ENCODE peak calls at places on chromosomes 12 and 14, in six cellular contexts. F is dorsolateral prefrontal cortex, T is PC-3, I is mammary epithelial cell, Q is adrenal gland, U is uterus. M is an unnamed sample.

GRCh38 chr14:99393059-99393655 is 87.5 kb downstream of the SETD3 start:
- DNase-seq in I (peak), Q (no peak), U (no peak), T (peak), F (no peak), M (peak)

GRCh38 chr12:97538705-97539104 is 76.1 kb downstream of the RMST start:
- DNase-seq in F (no peak), T (peak), Q (no peak), U (no peak), I (no peak), M (no peak)

GRCh38 chr14:80047761-80048160 is 163.5 kb downstream of the DIO2 start:
- DNase-seq in Q (no peak), F (no peak), U (no peak), I (no peak), T (no peak), M (no peak)

GRCh38 chr12:122917508-122918227 is 21.7 kb upstream of the VPS37B start:
- DNase-seq in U (no peak), I (peak), F (no peak), Q (peak), T (peak), M (peak)

GRCh38 chr14:37172024-37172869 is at the start of gene SLC25A21:
- DNase-seq in T (peak), I (peak), U (peak), F (peak), Q (peak), M (peak)

GRCh38 chr12:4270670-4271432 is 2.7 kb upstream of the CCND2 start:
- DNase-seq in I (no peak), Q (peak), F (no peak), U (peak), T (no peak), M (peak)

GRCh38 chr12:77324763-77325468 is 259.5 kb upstream of the E2F7 start:
- DNase-seq in I (peak), U (peak), Q (peak), T (peak), F (peak), M (peak)

GRCh38 chr12:50690923-50691322 is 73.0 kb upstream of the ATF1 start:
- DNase-seq in I (no peak), T (no peak), U (no peak), Q (peak), F (peak), M (no peak)

GRCh38 chr12:10909462-10909861 is at the start of gene TAS2R13:
- DNase-seq in Q (no peak), F (no peak), U (no peak), T (no peak), I (no peak), M (no peak)

GRCh38 chr14:98408713-98409112 is 863.3 kb downstream of the BCL11B start:
- DNase-seq in T (no peak), Q (no peak), I (no peak), F (no peak), U (no peak), M (no peak)

GRCh38 chr14:28756896-28757570 is 9.6 kb upstream of the FOXG1 start:
- DNase-seq in Q (no peak), F (no peak), U (no peak), I (peak), T (peak), M (no peak)

GRCh38 chr14:103422981-103423600 is 37.9 kb downstream of the MARK3 start:
- DNase-seq in U (no peak), I (no peak), Q (no peak), T (no peak), F (no peak), M (no peak)

GRCh38 chr14:36976571-36977023 is 195.8 kb downstream of the SLC25A21 start:
- DNase-seq in T (peak), U (no peak), Q (no peak), I (peak), F (no peak), M (no peak)

GRCh38 chr12:116194935-116195431 is 82.5 kb downstream of the MED13L start:
- DNase-seq in F (no peak), Q (no peak), I (no peak), U (no peak), T (no peak), M (peak)

GRCh38 chr14:55845963-55846851 is 266.2 kb downstream of the KTN1 start:
- DNase-seq in I (no peak), F (no peak), T (no peak), Q (no peak), U (no peak), M (no peak)

GRCh38 chr12:132227782-132228417 is 83.6 kb downstream of the NOC4L start:
- DNase-seq in Q (no peak), I (no peak), F (no peak), T (no peak), U (no peak), M (no peak)

GRCh38 chr12:62711626-62712305 is 223.2 kb downstream of the PPM1H start:
- DNase-seq in F (no peak), I (no peak), U (no peak), Q (no peak), T (no peak), M (no peak)

GRCh38 chr14:58584383-58584782 is 53.4 kb upstream of the DACT1 start:
- DNase-seq in I (no peak), T (no peak), U (no peak), F (no peak), Q (no peak), M (no peak)

GRCh38 chr14:48614003-48614402 is 938.6 kb upstream of the MDGA2 start:
- DNase-seq in Q (no peak), F (no peak), U (no peak), I (no peak), T (no peak), M (no peak)

GRCh38 chr12:42716521-42716920 is 127.0 kb upstream of the PRICKLE1 start:
- DNase-seq in Q (peak), T (no peak), F (no peak), U (peak), I (no peak), M (no peak)

GRCh38 chr12:64679487-64679983 is 69.2 kb downstream of the RASSF3 start:
- DNase-seq in T (peak), Q (peak), U (peak), I (peak), F (peak), M (peak)

GRCh38 chr14:32542507-32542906 is 213.4 kb downstream of the AKAP6 start:
- DNase-seq in I (no peak), T (no peak), U (no peak), F (no peak), Q (peak), M (no peak)

GRCh38 chr12:132154941-132155770 is 10.9 kb downstream of the NOC4L start:
- DNase-seq in F (no peak), Q (no peak), U (no peak), T (no peak), I (no peak), M (no peak)

GRCh38 chr12:24012528-24012927 is 63.1 kb upstream of the SOX5 start:
- DNase-seq in Q (no peak), T (peak), U (no peak), F (no peak), I (no peak), M (no peak)

GRCh38 chr12:120235369-120236123 is 30.0 kb downstream of the PXN start:
- DNase-seq in F (no peak), U (no peak), I (no peak), T (no peak), Q (no peak), M (no peak)

GRCh38 chr12:124722871-124723270 is 140.8 kb downstream of the SCARB1 start:
- DNase-seq in I (peak), U (no peak), T (peak), F (no peak), Q (no peak), M (no peak)

GRCh38 chr12:68042212-68042699 is 53.0 kb downstream of the IFNG-AS1 start:
- DNase-seq in I (peak), U (no peak), F (no peak), T (no peak), Q (no peak), M (no peak)

GRCh38 chr12:115191342-115191741 is 507.4 kb upstream of the TBX3 start:
- DNase-seq in Q (no peak), U (no peak), T (no peak), F (no peak), I (no peak), M (no peak)

GRCh38 chr14:24273422-24273998 is 2.1 kb upstream of the RABGGTA start:
- DNase-seq in F (no peak), U (no peak), Q (no peak), I (peak), T (peak), M (no peak)

GRCh38 chr14:102280376-102280962 is 24.5 kb downstream of the MOK start:
- DNase-seq in F (no peak), I (peak), T (peak), Q (no peak), U (no peak), M (no peak)

GRCh38 chr12:107537464-107538119 is 148.0 kb upstream of the PWP1 start:
- DNase-seq in Q (no peak), T (no peak), U (no peak), F (no peak), I (no peak), M (no peak)

GRCh38 chr12:88644946-88645702 is 64.9 kb upstream of the KITLG start:
- DNase-seq in T (no peak), F (no peak), U (no peak), I (no peak), Q (no peak), M (no peak)

GRCh38 chr12:94074970-94075695 is 73.2 kb upstream of the PLXNC1 start:
- DNase-seq in T (peak), F (no peak), I (peak), Q (peak), U (peak), M (peak)

GRCh38 chr12:64895541-64895940 is 71.1 kb downstream of the TBC1D30 start:
- DNase-seq in F (no peak), Q (no peak), U (no peak), T (peak), I (no peak), M (no peak)

GRCh38 chr12:52331039-52331438 is 9.8 kb upstream of the KRT83 start:
- DNase-seq in U (no peak), F (no peak), I (no peak), Q (no peak), T (no peak), M (no peak)

GRCh38 chr12:63020269-63020668 is 85.3 kb upstream of the PPM1H start:
- DNase-seq in T (no peak), F (no peak), U (no peak), Q (no peak), I (no peak), M (no peak)

GRCh38 chr12:54421175-54421872 is 2.3 kb upstream of the ITGA5 start:
- DNase-seq in Q (peak), I (no peak), T (no peak), F (no peak), U (peak), M (peak)

GRCh38 chr12:1083888-1084262 is 92.9 kb downstream of the ERC1 start:
- DNase-seq in U (peak), Q (peak), I (no peak), T (peak), F (no peak), M (no peak)

GRCh38 chr12:57626111-57626928 is 6.7 kb downstream of the B4GALNT1 start:
- DNase-seq in F (no peak), T (no peak), U (no peak), I (no peak), Q (no peak), M (no peak)

DNA sequence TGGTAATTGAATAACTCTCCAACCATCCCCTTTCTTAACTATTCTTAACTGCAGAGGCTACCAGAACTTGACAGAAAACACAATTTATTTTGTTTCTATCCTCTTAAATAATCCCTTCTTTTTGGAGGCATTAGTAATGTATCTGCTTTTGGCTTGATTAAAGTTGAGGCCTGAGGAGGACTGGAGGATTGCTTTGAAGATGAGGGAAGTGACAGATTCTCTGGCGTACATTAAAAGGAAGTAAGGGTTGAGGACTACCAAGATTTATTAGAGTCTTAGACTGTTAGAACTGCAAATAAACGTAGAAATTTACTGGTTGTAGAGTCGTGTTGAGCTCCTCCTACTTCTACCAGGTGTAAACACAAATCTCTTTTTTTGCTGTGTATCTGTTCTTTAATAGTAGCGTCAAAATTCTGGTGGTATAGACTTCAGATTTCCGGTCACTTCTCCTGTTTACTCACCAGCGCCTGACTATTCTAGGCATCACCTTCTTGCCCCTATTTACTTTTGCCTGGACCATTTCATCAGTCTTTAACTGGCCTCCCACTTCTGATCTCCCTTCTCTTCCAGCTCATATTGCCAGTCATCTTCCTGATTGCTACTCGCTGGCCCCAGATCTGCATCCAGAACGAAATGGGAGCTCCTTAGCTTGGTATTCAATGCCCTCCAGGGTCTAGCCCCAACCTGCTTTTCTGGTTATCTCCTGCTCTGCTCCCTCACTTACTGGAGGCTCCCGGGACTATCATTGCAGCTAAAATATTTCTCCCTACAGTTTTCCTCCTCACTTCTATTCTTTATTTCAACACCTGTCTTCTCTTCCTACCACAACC is 8.5 kb upstream of the EID3 start:
- DNase-seq in Q (no peak), T (peak), U (no peak), F (no peak), I (no peak), M (no peak)
- H3K4me3 ChIP-seq in Q (no peak), T (no peak), U (no peak), F (no peak), I (no peak), M (no peak)

GRCh38 chr14:46920542-46920941 is 269.0 kb upstream of the RPL10L start:
- DNase-seq in T (no peak), I (no peak), F (no peak), U (no peak), Q (no peak), M (no peak)
- TF ChIP-seq CTCF in T (no peak), I (no peak), F (no peak), U (no peak), Q (no peak), M (no peak)

DNA sequence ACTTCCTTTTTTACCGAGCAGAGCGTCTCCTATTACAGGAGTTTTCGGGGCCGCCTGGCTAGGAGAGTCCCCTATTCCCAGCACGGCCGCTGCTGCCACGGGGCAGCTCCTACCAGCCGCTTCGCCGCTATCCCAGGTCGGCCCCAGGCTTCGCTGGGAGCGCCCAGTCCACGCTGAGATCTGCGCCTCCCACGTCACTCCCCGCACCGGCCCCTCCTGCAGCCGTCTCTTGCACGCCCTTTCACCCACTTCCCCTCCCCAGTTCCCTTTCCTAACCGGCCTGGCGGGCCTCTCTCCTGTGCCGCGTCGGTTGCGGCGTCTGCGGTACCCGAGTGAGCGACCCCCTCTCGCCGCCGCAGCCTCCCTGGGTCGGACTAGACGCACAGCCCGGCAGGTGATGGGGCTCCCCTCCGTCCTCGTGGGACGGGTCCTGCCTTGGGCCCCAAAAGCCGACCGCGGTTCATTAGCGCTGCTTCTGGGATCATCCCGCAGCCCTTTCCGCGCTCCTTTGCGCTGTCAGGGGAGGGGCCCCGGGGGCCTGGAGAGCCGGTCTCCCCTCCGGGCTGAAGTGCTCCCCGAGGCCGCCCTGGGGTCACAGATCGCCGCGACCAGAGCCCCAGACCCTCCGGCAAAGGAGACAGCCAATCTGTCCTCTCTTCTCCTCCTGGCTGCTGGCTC is 1318.4 kb downstream of the TMEM121 start:
- DNase-seq in T (peak), I (peak), F (no peak), Q (peak), U (peak), M (peak)
- H3K4me3 ChIP-seq in T (peak), I (peak), F (peak), Q (peak), U (peak), M (peak)

GRCh38 chr14:92323031-92323915 is at the start of gene SLC24A4:
- DNase-seq in T (no peak), F (no peak), U (no peak), Q (no peak), I (peak), M (no peak)
- TF ChIP-seq CTCF in T (no peak), F (no peak), U (no peak), Q (no peak), I (no peak), M (no peak)

GRCh38 chr14:77642407-77642806 is 26.0 kb upstream of the SPTLC2 start:
- DNase-seq in F (no peak), T (no peak), U (no peak), I (no peak), Q (no peak), M (no peak)

GRCh38 chr14:77638738-77639137 is 22.3 kb upstream of the SPTLC2 start:
- DNase-seq in I (peak), Q (no peak), F (no peak), U (no peak), T (peak), M (no peak)

GRCh38 chr14:77641534-77642341 is 25.3 kb upstream of the SPTLC2 start:
- DNase-seq in U (peak), T (peak), F (peak), Q (peak), I (no peak), M (peak)

GRCh38 chr14:77645520-77646230 is 29.2 kb upstream of the SPTLC2 start:
- DNase-seq in I (no peak), T (no peak), Q (no peak), U (no peak), F (no peak), M (no peak)

DNA sequence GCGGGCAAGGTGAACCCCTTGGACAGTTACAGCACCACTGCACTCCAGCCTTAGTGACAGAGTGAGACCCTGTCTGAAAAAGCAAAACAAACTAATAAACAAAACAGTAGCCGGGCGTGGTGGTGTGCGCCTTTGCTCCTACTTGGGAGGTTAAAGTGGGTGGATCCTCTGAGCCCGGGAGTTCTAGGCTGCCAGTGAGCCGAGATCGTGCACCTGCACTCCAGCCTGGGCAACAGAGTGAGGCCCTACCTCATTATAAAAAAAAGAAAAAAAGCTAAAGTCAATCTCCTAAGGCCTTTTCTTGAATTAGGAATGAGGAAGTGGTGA is 24.7 kb upstream of the SPTLC2 start:
- DNase-seq in F (no peak), U (no peak), Q (no peak), I (no peak), T (no peak), M (peak)
- H3K4me3 ChIP-seq in F (peak), U (no peak), Q (peak), I (no peak), T (no peak), M (peak)

GRCh38 chr14:27392153-27392552 is 794.3 kb upstream of the NOVA1 start:
- DNase-seq in T (peak), F (no peak), Q (no peak), I (no peak), U (no peak), M (no peak)
- TF ChIP-seq CTCF in T (no peak), F (no peak), Q (no peak), I (no peak), U (no peak), M (no peak)

GRCh38 chr14:94571395-94571794 is 9.8 kb upstream of the SERPINA5 start:
- DNase-seq in F (no peak), T (no peak), I (no peak), Q (no peak), U (no peak), M (no peak)

GRCh38 chr14:94570440-94570839 is 9.2 kb downstream of the SERPINA4 start:
- DNase-seq in I (no peak), F (no peak), Q (no peak), T (no peak), U (no peak), M (no peak)

GRCh38 chr14:94570002-94570400 is 8.8 kb downstream of the SERPINA4 start:
- DNase-seq in U (no peak), I (no peak), T (no peak), F (no peak), Q (no peak), M (no peak)

GRCh38 chr14:94568186-94568585 is 6.9 kb downstream of the SERPINA4 start:
- DNase-seq in U (no peak), T (no peak), F (no peak), I (no peak), Q (no peak), M (no peak)

DNA sequence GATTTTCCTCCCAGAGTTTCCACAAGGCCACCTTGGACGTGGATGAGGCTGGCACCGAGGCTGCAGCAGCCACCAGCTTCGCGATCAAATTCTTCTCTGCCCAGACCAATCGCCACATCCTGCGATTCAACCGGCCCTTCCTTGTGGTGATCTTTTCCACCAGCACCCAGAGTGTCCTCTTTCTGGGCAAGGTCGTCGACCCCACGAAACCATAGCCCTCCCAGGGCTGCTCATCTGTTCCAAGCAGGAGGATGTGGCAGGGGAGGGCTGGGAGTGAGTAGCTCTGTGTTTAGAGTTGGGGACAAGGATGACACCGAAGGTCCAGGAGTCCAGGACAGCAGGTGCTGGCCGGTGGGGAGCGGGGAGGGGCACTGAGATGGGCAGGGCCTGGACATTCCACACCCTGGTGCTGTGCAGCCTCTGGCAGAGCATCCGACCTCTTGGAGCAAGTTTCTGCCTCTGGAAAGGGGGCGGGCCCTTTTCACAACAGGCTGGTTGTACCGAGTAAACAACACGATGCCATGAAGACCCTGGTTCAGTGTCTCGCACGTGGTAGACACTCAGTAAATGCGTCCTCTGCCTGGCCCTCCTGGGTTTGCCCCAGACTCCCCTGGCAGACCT is 8.2 kb downstream of the SERPINA4 start:
- DNase-seq in I (no peak), F (no peak), U (no peak), T (no peak), Q (no peak), M (no peak)
- H3K4me3 ChIP-seq in I (no peak), F (no peak), U (no peak), T (no peak), Q (no peak), M (no peak)